ENCODE peak calls at places on chromosomes 4 and X, in five cellular contexts. One of them, this sample, is unnamed.

GRCh38 chrX:44432641-44433040 is 89.2 kb upstream of the EFHC2 start:
- DNase-seq in left lobe of liver: no peak
- DNase-seq in cortex of kidney: no peak
- DNase-seq in NCI-H2081: no peak
- DNase-seq in fibroblast of lung: no peak
- DNase-seq in this sample: peak

GRCh38 chr4:146029147-146029546 is 90.5 kb upstream of the ZNF827 start:
- DNase-seq in NCI-H2081: no peak
- DNase-seq in cortex of kidney: no peak
- DNase-seq in fibroblast of lung: peak
- DNase-seq in left lobe of liver: no peak
- DNase-seq in this sample: no peak

GRCh38 chr4:8904666-8905065 is 33.0 kb upstream of the HMX1 start:
- DNase-seq in left lobe of liver: no peak
- DNase-seq in fibroblast of lung: no peak
- DNase-seq in NCI-H2081: no peak
- DNase-seq in cortex of kidney: no peak
- DNase-seq in this sample: no peak

GRCh38 chr4:79317711-79318110 is 8.2 kb downstream of the NAA11 start:
- DNase-seq in fibroblast of lung: no peak
- DNase-seq in cortex of kidney: no peak
- DNase-seq in left lobe of liver: no peak
- DNase-seq in NCI-H2081: no peak
- DNase-seq in this sample: no peak

GRCh38 chr4:38310446-38311043 is 350.3 kb downstream of the PTTG2 start:
- DNase-seq in NCI-H2081: no peak
- DNase-seq in cortex of kidney: no peak
- DNase-seq in fibroblast of lung: peak
- DNase-seq in left lobe of liver: no peak
- DNase-seq in this sample: no peak

GRCh38 chr4:176451441-176451840 is 131.7 kb downstream of the SPCS3 start:
- DNase-seq in NCI-H2081: peak
- DNase-seq in cortex of kidney: no peak
- DNase-seq in fibroblast of lung: no peak
- DNase-seq in left lobe of liver: no peak
- DNase-seq in this sample: no peak

GRCh38 chr4:109915385-109916002 is 2.8 kb downstream of the EGF start:
- DNase-seq in cortex of kidney: no peak
- DNase-seq in left lobe of liver: no peak
- DNase-seq in fibroblast of lung: no peak
- DNase-seq in NCI-H2081: no peak
- DNase-seq in this sample: no peak

GRCh38 chr4:100609810-100610209 is 92.0 kb upstream of the EMCN start:
- DNase-seq in cortex of kidney: no peak
- DNase-seq in left lobe of liver: no peak
- DNase-seq in NCI-H2081: no peak
- DNase-seq in fibroblast of lung: no peak
- DNase-seq in this sample: no peak

GRCh38 chr4:33709247-33709646 is 2535.1 kb downstream of the ARAP2 start:
- DNase-seq in left lobe of liver: no peak
- DNase-seq in fibroblast of lung: peak
- DNase-seq in NCI-H2081: no peak
- DNase-seq in cortex of kidney: no peak
- DNase-seq in this sample: peak

GRCh38 chr4:6781113-6781512 is 1.4 kb upstream of the KIAA0232 start:
- DNase-seq in fibroblast of lung: no peak
- DNase-seq in cortex of kidney: no peak
- DNase-seq in left lobe of liver: peak
- DNase-seq in NCI-H2081: no peak
- DNase-seq in this sample: no peak

GRCh38 chr4:1512738-1513660 is 106.8 kb upstream of the NKX1-1 start:
- DNase-seq in cortex of kidney: no peak
- DNase-seq in NCI-H2081: no peak
- DNase-seq in fibroblast of lung: peak
- DNase-seq in left lobe of liver: no peak
- DNase-seq in this sample: peak

GRCh38 chrX:109886122-109886761 is 116.7 kb upstream of the TMEM164 start:
- DNase-seq in fibroblast of lung: peak
- DNase-seq in NCI-H2081: peak
- DNase-seq in cortex of kidney: no peak
- DNase-seq in left lobe of liver: no peak
- DNase-seq in this sample: peak

GRCh38 chr4:70564033-70564432 is 28.0 kb upstream of the AMBN start:
- DNase-seq in cortex of kidney: no peak
- DNase-seq in fibroblast of lung: no peak
- DNase-seq in left lobe of liver: no peak
- DNase-seq in NCI-H2081: no peak
- DNase-seq in this sample: no peak

GRCh38 chr4:24659241-24659961 is 75.0 kb upstream of the DHX15 start:
- DNase-seq in fibroblast of lung: peak
- DNase-seq in NCI-H2081: peak
- DNase-seq in left lobe of liver: no peak
- DNase-seq in cortex of kidney: no peak
- DNase-seq in this sample: no peak

GRCh38 chr4:24930136-24930535 is 17.3 kb upstream of the CCDC149 start:
- DNase-seq in cortex of kidney: no peak
- DNase-seq in NCI-H2081: no peak
- DNase-seq in fibroblast of lung: peak
- DNase-seq in left lobe of liver: no peak
- DNase-seq in this sample: peak

GRCh38 chrX:46180258-46180687 is 364.9 kb downstream of the ZNF674 start:
- DNase-seq in fibroblast of lung: peak
- DNase-seq in NCI-H2081: no peak
- DNase-seq in cortex of kidney: no peak
- DNase-seq in left lobe of liver: no peak
- DNase-seq in this sample: peak

GRCh38 chr4:15963001-15963451 is at the start of gene FGFBP2:
- DNase-seq in cortex of kidney: no peak
- DNase-seq in left lobe of liver: no peak
- DNase-seq in fibroblast of lung: peak
- DNase-seq in NCI-H2081: peak
- DNase-seq in this sample: peak

GRCh38 chr4:118345813-118346212 is 7.0 kb downstream of the PRSS12 start:
- DNase-seq in left lobe of liver: no peak
- DNase-seq in cortex of kidney: no peak
- DNase-seq in NCI-H2081: no peak
- DNase-seq in fibroblast of lung: no peak
- DNase-seq in this sample: no peak